ENCODE peak calls at places on chromosomes 7 and 10, in ten cellular contexts. F is effector memory CD8-positive, alpha-beta T cell; W is stimulated activated CD4-positive, alpha-beta T cell treated with anti-CD3 and anti-CD28 coated beads, Interleukin-2, amount 100 ng/mL, for 24 hours; B is lower leg skin; T is hepatocyte; R is erythroblast; Q is ACHN; P is RKO; C is amygdala; Y is neural crest cell. E is an unnamed sample.
A peak's percentile ranks its signal among the peaks of the same experiment; 100 is the strongest.

GRCh38 chr7:151374726-151375125 is 33.1 kb downstream of the NUB1 start:
- DNase-seq in Q (no peak), W (no peak), F (no peak), C (no peak), R (no peak), P (no peak), T (no peak), Y (no peak), B (peak; percentile 78), E (no peak)

GRCh38 chr7:1297476-1297972 is 64.9 kb downstream of the UNCX start:
- DNase-seq in B (no peak), T (no peak), Y (no peak), C (no peak), Q (no peak), P (no peak), F (no peak), R (no peak), W (no peak), E (no peak)

GRCh38 chr7:2820508-2820934 is 23.6 kb downstream of the GNA12 start:
- DNase-seq in R (no peak), W (no peak), B (peak; percentile 95), Q (peak; percentile 75), F (no peak), T (peak; percentile 67), C (no peak), P (peak; percentile 49), Y (no peak), E (peak; percentile 98)

GRCh38 chr10:127880557-127880956 is 12.2 kb downstream of the CLRN3 start:
- DNase-seq in R (no peak), F (no peak), W (no peak), C (no peak), T (no peak), Q (no peak), Y (no peak), P (no peak), B (peak; percentile 75), E (no peak)

GRCh38 chr7:65927489-65928448 is 54.2 kb downstream of the GUSB start:
- DNase-seq in P (no peak), C (no peak), Y (no peak), B (no peak), T (peak; percentile 76), Q (no peak), R (peak; percentile 94), W (no peak), F (no peak), E (no peak)

GRCh38 chr10:126508535-126509040 is 120.3 kb upstream of the ADAM12 start:
- DNase-seq in C (no peak), R (no peak), B (no peak), Q (no peak), F (no peak), P (no peak), Y (no peak), T (peak; percentile 29), W (no peak), E (peak; percentile 19)

GRCh38 chr7:24756989-24757798 is at the start of gene GSDME:
- DNase-seq in Q (peak; percentile 88), C (peak; percentile 65), Y (peak; percentile 55), T (peak; percentile 90), P (no peak), B (peak; percentile 93), W (peak; percentile 32), R (peak; percentile 34), F (peak; percentile 8), E (peak; percentile 54)

GRCh38 chr10:21503580-21503979 is 21.9 kb downstream of the SKIDA1 start:
- DNase-seq in Y (no peak), B (no peak), W (no peak), R (no peak), P (no peak), T (no peak), F (no peak), C (no peak), Q (no peak), E (no peak)

GRCh38 chr10:74293686-74294365 is 142.8 kb downstream of the ADK start:
- DNase-seq in R (no peak), P (no peak), C (no peak), F (no peak), Y (no peak), B (no peak), Q (no peak), W (no peak), T (peak; percentile 53), E (no peak)

GRCh38 chr7:100008525-100008924 is 6.9 kb upstream of the ZKSCAN1 start:
- DNase-seq in B (no peak), F (no peak), C (no peak), R (no peak), Q (no peak), P (no peak), Y (no peak), W (no peak), T (peak; percentile 53), E (peak; percentile 64)